ENCODE peak calls at places on chromosomes 12 and 14, in nine cellular contexts. Z is left ventricle myocardium inferior, L is A549, B is small intestine, O is heart left ventricle, R is body of pancreas, M is OCI-LY7, P is uterus, H is GM23248. U is an unnamed sample.

GRCh38 chr14:49882826-49883694 is 9.8 kb upstream of the ARF6 start:
- DNase-seq in O (no peak), Z (no peak), R (no peak), L (no peak), P (no peak), M (no peak), B (no peak), H (no peak), U (no peak)

GRCh38 chr14:53516261-53516774 is 363.2 kb upstream of the DDHD1 start:
- DNase-seq in M (no peak), R (no peak), O (no peak), L (no peak), B (no peak), P (no peak), Z (no peak), H (peak; percentile 89), U (no peak)

GRCh38 chr14:101709962-101710891 is 51.3 kb upstream of the PPP2R5C start:
- DNase-seq in L (no peak), H (no peak), B (peak; percentile 29), M (no peak), O (no peak), R (no peak), Z (no peak), P (no peak), U (no peak)

GRCh38 chr14:64196668-64197411 is 97.3 kb downstream of the ESR2 start:
- DNase-seq in O (peak; percentile 73), H (peak; percentile 70), B (no peak), Z (peak; percentile 51), L (no peak), P (no peak), M (no peak), R (peak; percentile 76), U (peak; percentile 68)

GRCh38 chr14:38145142-38145541 is 62.6 kb upstream of the SSTR1 start:
- DNase-seq in P (no peak), H (no peak), B (no peak), M (no peak), L (no peak), Z (no peak), O (no peak), R (no peak), U (no peak)

GRCh38 chr12:49627752-49628360 is 4.5 kb downstream of the PRPF40B start:
- DNase-seq in M (no peak), Z (no peak), P (no peak), H (peak; percentile 76), L (no peak), B (no peak), O (no peak), R (no peak), U (no peak)

GRCh38 chr12:7642876-7643309 is 22.8 kb downstream of the APOBEC1 start:
- DNase-seq in H (peak; percentile 37), O (no peak), B (peak; percentile 65), P (no peak), M (peak; percentile 70), L (peak; percentile 59), R (no peak), Z (no peak), U (no peak)

GRCh38 chr14:81127785-81128184 is 93.0 kb downstream of the GTF2A1 start:
- DNase-seq in L (no peak), M (no peak), O (no peak), Z (no peak), B (no peak), P (no peak), H (peak; percentile 49), R (no peak), U (no peak)

GRCh38 chr12:112978163-112979081 is at the start of gene OAS2:
- DNase-seq in B (peak; percentile 85), L (no peak), H (peak; percentile 87), Z (peak; percentile 40), R (peak; percentile 47), M (peak; percentile 93), O (peak; percentile 67), P (peak; percentile 47), U (peak; percentile 86)

GRCh38 chr12:73065913-73066312 is 793.7 kb downstream of the TRHDE start:
- DNase-seq in B (no peak), O (no peak), P (no peak), R (no peak), Z (no peak), L (no peak), H (no peak), M (no peak), U (no peak)

GRCh38 chr14:73752297-73752992 is 38.3 kb upstream of the PNMA1 start:
- DNase-seq in O (peak; percentile 84), H (peak; percentile 60), P (peak; percentile 66), B (peak; percentile 75), Z (peak; percentile 81), M (peak; percentile 48), L (peak; percentile 53), R (peak; percentile 72), U (no peak)

GRCh38 chr14:70708717-70709570 is 67.2 kb downstream of the TTC9 start:
- DNase-seq in B (no peak), P (no peak), M (no peak), R (no peak), Z (no peak), H (no peak), L (no peak), O (no peak), U (no peak)

GRCh38 chr12:50103767-50104321 is at the start of gene GPD1:
- DNase-seq in O (peak; percentile 80), H (peak; percentile 78), B (peak; percentile 94), M (no peak), Z (peak; percentile 73), P (peak; percentile 71), L (no peak), R (peak; percentile 91), U (no peak)

GRCh38 chr12:11920231-11920630 is 150.5 kb upstream of the BCL2L14 start:
- DNase-seq in O (no peak), Z (no peak), L (no peak), P (no peak), M (no peak), B (no peak), R (no peak), H (no peak), U (no peak)

DNA sequence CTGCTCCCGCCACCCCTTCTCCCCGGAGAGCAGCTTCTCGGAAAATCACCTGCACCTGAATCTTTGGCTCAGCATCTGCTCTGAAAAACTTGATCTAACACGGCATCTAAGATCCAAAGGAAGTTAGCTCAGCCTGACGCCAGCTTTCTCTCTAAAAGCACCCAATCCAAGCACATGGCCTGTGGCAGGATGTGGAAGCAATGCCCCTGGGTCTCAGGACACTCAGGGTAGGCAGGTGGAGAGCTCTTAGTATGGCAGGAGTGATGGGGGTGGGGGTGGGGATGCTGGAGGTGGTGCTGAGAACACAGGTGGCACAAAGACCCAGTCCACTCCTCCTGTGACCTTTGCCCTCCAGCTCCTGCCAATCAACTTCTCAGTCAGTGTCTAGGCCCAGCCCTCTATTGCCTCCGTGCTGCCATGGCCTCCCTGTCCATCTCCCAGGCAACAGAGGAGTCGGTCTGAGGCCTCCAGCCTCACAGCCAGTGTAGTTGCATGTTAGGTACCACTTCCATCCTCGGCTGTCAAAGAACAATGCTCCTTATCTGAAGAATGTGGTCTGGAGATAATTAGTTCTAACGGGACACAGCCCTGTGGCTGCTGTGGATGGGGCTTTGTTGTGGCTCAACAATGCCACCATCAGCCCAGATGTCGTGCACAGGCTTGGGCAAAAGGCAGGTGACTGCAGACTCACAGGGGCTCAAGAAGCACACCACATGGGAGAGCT is 180.0 kb upstream of the C14orf180 start:
- DNase-seq in R (no peak), O (no peak), Z (no peak), H (no peak), M (peak; percentile 17), P (no peak), L (no peak), B (no peak), U (peak; percentile 32)
- H3K9me3 ChIP-seq in R (no peaks in the 10 kb centered on the region), O (no peaks in the 10 kb centered on the region), Z (peaks cover 24% of the 10 kb centered on the region), H (no peaks in the 10 kb centered on the region), M (no peaks in the 10 kb centered on the region), P (no peaks in the 10 kb centered on the region), L (peaks cover 22% of the 10 kb centered on the region), B (no peaks in the 10 kb centered on the region), U (peaks cover 18% of the 10 kb centered on the region)

DNA sequence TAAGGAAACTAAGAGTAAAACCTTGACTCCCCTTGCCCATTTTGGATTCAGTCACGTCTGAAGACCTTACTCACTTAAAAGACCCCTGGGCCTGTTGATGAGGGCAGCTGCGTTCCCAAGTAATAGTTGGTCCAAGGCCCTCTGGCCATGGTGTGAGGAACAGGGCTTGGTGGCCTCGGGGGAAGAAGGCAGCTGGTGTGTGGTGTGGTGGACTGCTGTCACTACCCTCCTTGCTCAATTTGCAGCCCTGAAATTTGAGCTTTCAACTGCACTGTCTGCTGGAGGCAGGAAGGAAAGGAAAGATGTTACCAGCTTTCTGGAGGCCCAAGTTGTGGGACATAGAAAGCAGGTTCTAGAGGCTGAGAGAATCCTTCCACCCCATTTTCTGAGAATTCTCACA is 128.2 kb downstream of the SLC38A6 start:
- DNase-seq in O (no peak), R (no peak), L (no peak), M (no peak), P (no peak), H (no peak), B (no peak), Z (no peak), U (no peak)
- H3K9me3 ChIP-seq in O (no peaks in the 10 kb centered on the region), R (no peaks in the 10 kb centered on the region), L (no peaks in the 10 kb centered on the region), M (peaks cover 16% of the 10 kb centered on the region), P (no peaks in the 10 kb centered on the region), H (no peaks in the 10 kb centered on the region), B (no peaks in the 10 kb centered on the region), Z (peaks cover 7% of the 10 kb centered on the region), U (no peaks in the 10 kb centered on the region)

GRCh38 chr14:87255046-87255445 is 737.9 kb downstream of the GALC start:
- DNase-seq in R (no peak), L (no peak), B (no peak), Z (no peak), O (no peak), P (no peak), H (no peak), M (no peak), U (no peak)

GRCh38 chr14:87250992-87251391 is 742.0 kb downstream of the GALC start:
- DNase-seq in P (no peak), O (no peak), Z (no peak), B (no peak), M (no peak), R (no peak), L (no peak), H (no peak), U (no peak)

GRCh38 chr14:87252103-87252502 is 740.9 kb downstream of the GALC start:
- DNase-seq in R (peak; percentile 13), O (no peak), H (no peak), P (no peak), M (no peak), B (no peak), Z (no peak), L (no peak), U (no peak)

GRCh38 chr14:87254331-87254730 is 738.7 kb downstream of the GALC start:
- DNase-seq in Z (no peak), B (no peak), M (no peak), L (no peak), P (no peak), O (no peak), R (no peak), H (no peak), U (no peak)
- H3K9me3 ChIP-seq in Z (no peaks in the 10 kb centered on the region), B (peaks cover 2% of the 10 kb centered on the region), M (no peaks in the 10 kb centered on the region), L (no peaks in the 10 kb centered on the region), P (no peaks in the 10 kb centered on the region), O (no peaks in the 10 kb centered on the region), R (no peaks in the 10 kb centered on the region), H (no peaks in the 10 kb centered on the region), U (no peaks in the 10 kb centered on the region)

DNA sequence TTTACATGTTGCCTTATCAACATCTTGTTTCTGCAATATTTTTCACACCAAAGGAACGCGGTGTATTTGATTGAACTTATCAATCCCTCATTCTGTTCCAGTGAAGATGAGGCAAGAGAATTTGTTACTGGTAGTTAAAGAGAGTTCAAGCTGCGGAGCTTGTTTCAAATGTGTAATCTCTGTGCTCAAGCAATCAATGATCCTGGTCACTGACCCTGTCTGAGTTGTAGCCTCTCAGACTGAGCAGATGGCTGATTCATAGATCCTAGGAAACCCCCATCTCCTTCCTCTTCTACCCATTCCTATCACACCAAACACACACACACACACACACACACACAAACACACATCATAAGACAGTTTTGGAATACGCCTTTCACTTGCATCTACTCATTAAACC is 236.1 kb upstream of the FLRT2 start:
- DNase-seq in R (no peak), O (no peak), B (no peak), Z (no peak), M (no peak), H (no peak), P (no peak), L (no peak), U (no peak)
- H3K9me3 ChIP-seq in R (no peaks in the 10 kb centered on the region), O (no peaks in the 10 kb centered on the region), B (no peaks in the 10 kb centered on the region), Z (no peaks in the 10 kb centered on the region), M (no peaks in the 10 kb centered on the region), H (no peaks in the 10 kb centered on the region), P (no peaks in the 10 kb centered on the region), L (no peaks in the 10 kb centered on the region), U (no peaks in the 10 kb centered on the region)